ENCODE peak calls at places on chromosomes 4 and X, in four cellular contexts. R is GM12878, D is HepG2, G is K562. S is an unnamed sample.

GRCh38 chr4:87819281-87819919 is 13.4 kb upstream of the MEPE start:
- DNase-seq in R (no peak), D (peak), G (peak), S (peak)

GRCh38 chr4:169899295-169899694 is 126.9 kb downstream of the MFAP3L start:
- DNase-seq in R (no peak), D (no peak), G (no peak), S (no peak)

GRCh38 chrX:136065044-136065671 is 79.9 kb downstream of the SLC9A6 start:
- DNase-seq in R (no peak), D (peak), G (no peak), S (no peak)

GRCh38 chr4:46073778-46074177 is 50.1 kb downstream of the GABRG1 start:
- DNase-seq in R (no peak), D (no peak), G (no peak), S (no peak)

GRCh38 chr4:173170210-173170778 is 1.7 kb downstream of the GALNT7 start:
- DNase-seq in R (no peak), D (no peak), G (no peak), S (no peak)

GRCh38 chr4:113996599-113997177 is 17.2 kb upstream of the ARSJ start:
- DNase-seq in R (no peak), D (no peak), G (no peak), S (no peak)

GRCh38 chr4:117085185-117085701 is at the start of gene TRAM1L1:
- DNase-seq in R (no peak), D (peak), G (peak), S (peak)

GRCh38 chrX:20585782-20586181 is 319.1 kb upstream of the RPS6KA3 start:
- DNase-seq in R (no peak), D (no peak), G (no peak), S (no peak)

GRCh38 chr4:120286813-120287212 is 220.2 kb upstream of the MAD2L1 start:
- DNase-seq in R (no peak), D (no peak), G (no peak), S (peak)

GRCh38 chrX:154750301-154751120 is at the start of gene GAB3:
- DNase-seq in R (no peak), D (no peak), G (peak), S (peak)

GRCh38 chr4:149754526-149754925 is 61.1 kb downstream of the IQCM start:
- DNase-seq in R (no peak), D (no peak), G (no peak), S (no peak)

GRCh38 chr4:8909548-8909947 is 37.9 kb upstream of the HMX1 start:
- DNase-seq in R (no peak), D (no peak), G (no peak), S (no peak)

GRCh38 chrX:153474718-153475117 is 4.3 kb upstream of the HAUS7 start:
- DNase-seq in R (no peak), D (no peak), G (peak), S (peak)

GRCh38 chr4:140048419-140049022 is 105.5 kb downstream of the MAML3 start:
- DNase-seq in R (no peak), D (no peak), G (no peak), S (no peak)

GRCh38 chr4:10144971-10145370 is 28.4 kb upstream of the WDR1 start:
- DNase-seq in R (no peak), D (no peak), G (no peak), S (no peak)

GRCh38 chr4:187227907-187228699 is 504.4 kb upstream of the FAT1 start:
- DNase-seq in R (no peak), D (no peak), G (no peak), S (no peak)

GRCh38 chr4:41076481-41076880 is 137.9 kb downstream of the APBB2 start:
- DNase-seq in R (no peak), D (no peak), G (no peak), S (no peak)

GRCh38 chr4:142567199-142567598 is 278.9 kb downstream of the INPP4B start:
- DNase-seq in R (no peak), D (no peak), G (no peak), S (peak)

GRCh38 chr4:40630335-40631021 is 814 bp upstream of the RBM47 start:
- DNase-seq in R (peak), D (no peak), G (no peak), S (peak)

DNA sequence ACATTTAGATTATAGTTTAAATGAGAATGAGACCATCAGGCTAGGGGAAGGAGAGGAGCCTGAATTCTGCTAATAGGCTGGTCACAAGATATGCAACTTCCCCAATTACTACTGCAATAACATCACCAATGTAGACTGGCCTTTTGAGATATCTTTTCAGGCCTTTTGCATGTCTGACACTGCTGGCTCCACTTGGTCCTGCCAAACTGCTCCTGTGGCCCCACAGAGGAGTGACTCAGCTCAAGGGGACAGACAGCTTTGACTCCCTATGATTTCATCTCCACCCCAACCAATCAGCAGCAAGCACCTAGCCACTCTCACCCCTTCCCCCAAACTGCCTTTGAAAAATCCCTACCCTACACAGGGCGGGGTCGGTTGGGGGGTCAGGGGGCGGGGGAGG is 22.8 kb downstream of the GPRIN3 start:
- DNase-seq in R (no peak), D (no peak), G (peak), S (no peak)
- TF ChIP-seq MAX in R (no peak), D (no peak), G (no peak), S (no peak)

GRCh38 chrX:41005445-41005992 is 79.7 kb upstream of the USP9X start:
- DNase-seq in R (no peak), D (no peak), G (no peak), S (no peak)

GRCh38 chrX:41010188-41010846 is 74.9 kb upstream of the USP9X start:
- DNase-seq in R (no peak), D (peak), G (peak), S (peak)

GRCh38 chrX:41014776-41015175 is 70.5 kb upstream of the USP9X start:
- DNase-seq in R (no peak), D (no peak), G (no peak), S (no peak)

GRCh38 chrX:41009816-41010187 is 75.4 kb upstream of the USP9X start:
- DNase-seq in R (no peak), D (no peak), G (no peak), S (no peak)
- TF ChIP-seq SP1 in R (no peak), D (no peak), G (no peak), S (no peak)

GRCh38 chrX:10579018-10579752 is 41.2 kb downstream of the MID1 start:
- DNase-seq in R (no peak), D (peak), G (no peak), S (no peak)
- TF ChIP-seq CBFB in R (no peak), D (no peak), G (no peak), S (no peak)

GRCh38 chr4:2136736-2137135 is 77.6 kb downstream of the NAT8L start:
- DNase-seq in R (no peak), D (no peak), G (no peak), S (no peak)

GRCh38 chr4:2132438-2132837 is 73.3 kb downstream of the NAT8L start:
- DNase-seq in R (no peak), D (no peak), G (peak), S (no peak)

GRCh38 chr4:2138846-2139500 is 79.8 kb downstream of the NAT8L start:
- DNase-seq in R (no peak), D (no peak), G (no peak), S (no peak)

DNA sequence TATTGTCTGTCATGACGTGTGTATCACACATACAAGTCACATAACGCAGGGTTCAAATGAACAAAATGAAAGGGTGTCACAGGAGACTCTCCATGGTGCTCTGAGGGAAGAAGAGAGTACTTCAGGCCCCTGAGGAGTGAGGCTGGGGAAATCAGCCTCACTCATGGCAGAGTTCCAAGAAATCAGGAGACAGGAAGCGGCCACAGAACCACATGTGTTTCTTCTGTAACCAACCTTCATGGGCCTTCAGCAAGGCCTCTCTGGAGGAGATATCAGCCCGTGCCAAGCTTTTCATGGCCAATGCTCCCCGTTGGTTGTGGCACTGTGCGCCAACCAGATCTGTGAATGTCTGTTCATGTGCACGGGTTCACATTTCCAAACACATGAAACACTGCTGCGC is 76.0 kb downstream of the NAT8L start:
- DNase-seq in R (no peak), D (no peak), G (peak), S (no peak)
- TF ChIP-seq MAX in R (no peak), D (no peak), G (no peak), S (no peak)

DNA sequence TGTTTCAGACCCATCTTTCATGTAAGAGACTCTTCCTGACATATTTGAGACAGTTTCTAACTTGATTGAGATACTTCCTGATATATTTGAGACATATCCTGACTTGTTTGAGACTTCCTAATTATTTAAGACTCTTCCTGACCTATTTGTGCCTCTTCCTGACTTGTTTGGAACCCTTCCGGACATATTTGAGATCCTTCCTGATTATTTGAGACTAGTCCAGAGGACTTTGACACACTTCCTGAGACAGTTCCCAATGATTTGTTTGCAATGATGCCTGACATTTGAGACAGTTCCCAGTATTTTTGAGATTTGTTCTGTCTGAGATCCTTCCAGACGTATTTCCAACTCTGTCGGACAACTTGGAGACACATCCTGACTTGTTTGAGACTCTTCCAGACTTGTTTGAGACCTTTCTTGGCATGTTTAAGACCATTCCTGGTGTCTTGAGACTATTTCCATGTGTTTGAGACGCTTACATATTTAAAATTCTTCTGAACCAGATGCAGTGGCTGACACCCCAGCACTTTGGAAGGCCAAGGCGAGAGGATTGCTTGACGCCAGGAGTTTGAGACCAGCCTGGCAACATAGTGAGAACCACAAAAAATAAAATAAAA is 118.9 kb upstream of the USP9X start:
- DNase-seq in R (no peak), D (no peak), G (no peak), S (no peak)
- TF ChIP-seq SP1 in R (no peak), D (no peak), G (no peak), S (no peak)

DNA sequence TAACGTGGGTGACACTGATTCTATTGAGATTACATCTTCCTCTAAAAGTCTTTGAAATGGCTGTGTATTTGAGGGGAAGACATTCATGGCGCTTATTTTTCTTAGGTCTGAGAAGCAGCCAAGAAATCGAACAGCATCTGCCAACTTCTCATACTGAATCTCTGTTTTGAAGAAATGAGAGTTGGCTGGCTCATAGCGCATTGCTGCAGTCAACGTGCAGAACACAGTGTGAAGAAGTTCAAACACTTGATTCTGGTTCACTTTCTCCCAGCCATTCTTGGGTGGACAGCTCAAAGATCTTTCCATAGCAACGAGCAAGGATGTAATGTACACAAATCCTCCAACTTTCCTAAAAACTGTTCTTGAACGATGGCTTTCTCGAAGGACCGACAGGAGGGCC is 156.5 kb downstream of the WDFY3 start:
- DNase-seq in R (no peak), D (no peak), G (no peak), S (no peak)
- TF ChIP-seq CBFB in R (no peak), D (no peak), G (no peak), S (no peak)

S was measured in WTC11.